ENCODE peak calls at places on chromosomes 11 and 22, in eight cellular contexts. O, U, K, W, R, Q, A and B are unnamed samples.

GRCh38 chr11:59981106-59981770 is 17.4 kb downstream of the OOSP4A start:
- DNase-seq in U (no peak), R (no peak), Q (no peak), A (no peak), W (no peak), K (no peak), O (no peak), B (no peak)

GRCh38 chr11:13344818-13345217 is 67.2 kb downstream of the BMAL1 start:
- DNase-seq in A (no peak), W (no peak), U (no peak), K (no peak), Q (no peak), R (no peak), O (no peak), B (no peak)

GRCh38 chr11:82653752-82654151 is 79.9 kb downstream of the FAM181B start:
- DNase-seq in K (no peak), A (no peak), O (no peak), R (no peak), U (no peak), W (no peak), Q (no peak), B (no peak)

GRCh38 chr22:45225732-45226560 is 14.7 kb downstream of the KIAA0930 start:
- DNase-seq in R (no peak), Q (peak; percentile 64), A (no peak), K (no peak), U (no peak), W (no peak), O (peak; percentile 79), B (peak; percentile 49)

GRCh38 chr11:90204832-90205646 is 17.8 kb downstream of the CHORDC1 start:
- DNase-seq in K (no peak), O (no peak), U (peak; percentile 62), R (peak; percentile 17), A (no peak), Q (no peak), W (peak; percentile 34), B (no peak)

GRCh38 chr11:105609341-105609781 is 512 bp upstream of the GRIA4 start:
- DNase-seq in W (peak; percentile 31), A (peak; percentile 43), U (peak; percentile 60), K (no peak), O (no peak), R (no peak), Q (no peak), B (peak; percentile 68)

GRCh38 chr11:73293356-73293936 is 14.6 kb upstream of the ARHGEF17 start:
- DNase-seq in W (no peak), O (no peak), A (no peak), R (no peak), K (no peak), U (no peak), Q (no peak), B (no peak)

GRCh38 chr11:29159552-29160465 is 857.0 kb downstream of the KCNA4 start:
- DNase-seq in U (peak; percentile 72), R (peak; percentile 6), Q (peak; percentile 52), A (peak; percentile 70), K (no peak), O (no peak), W (peak; percentile 24), B (peak; percentile 80)

GRCh38 chr11:107777094-107777493 is 65.2 kb upstream of the SLN start:
- DNase-seq in O (no peak), Q (no peak), U (no peak), R (no peak), W (peak; percentile 34), K (no peak), A (no peak), B (no peak)

GRCh38 chr11:78453140-78453935 is 35.7 kb upstream of the GAB2 start:
- DNase-seq in R (no peak), A (no peak), Q (no peak), K (no peak), U (no peak), W (peak; percentile 18), O (no peak), B (no peak)

GRCh38 chr11:118853693-118854092 is 30.0 kb upstream of the CXCR5 start:
- DNase-seq in R (no peak), U (no peak), K (no peak), Q (no peak), W (no peak), O (no peak), A (no peak), B (no peak)

GRCh38 chr22:19904881-19905618 is 36.5 kb upstream of the COMT start:
- DNase-seq in U (no peak), A (no peak), O (no peak), R (no peak), K (no peak), Q (no peak), W (no peak), B (no peak)

GRCh38 chr11:129226207-129226798 is 34.2 kb upstream of the ARHGAP32 start:
- DNase-seq in K (no peak), O (no peak), Q (no peak), W (no peak), U (no peak), A (no peak), R (no peak), B (no peak)

GRCh38 chr11:49995559-49995958 is 13.2 kb upstream of the OR4C12 start:
- DNase-seq in O (no peak), W (no peak), U (peak; percentile 72), R (peak; percentile 50), K (no peak), Q (peak; percentile 12), A (peak; percentile 13), B (no peak)

GRCh38 chr11:44744160-44744559 is 17.4 kb downstream of the TSPAN18 start:
- DNase-seq in R (no peak), K (no peak), W (no peak), Q (no peak), A (no peak), O (no peak), U (no peak), B (no peak)

GRCh38 chr22:40714514-40714966 is 35.3 kb downstream of the MCHR1 start:
- DNase-seq in U (peak; percentile 34), R (no peak), Q (no peak), W (no peak), K (no peak), A (no peak), O (no peak), B (peak; percentile 90)

GRCh38 chr11:10038916-10039315 is 255.1 kb downstream of the SBF2 start:
- DNase-seq in Q (no peak), A (no peak), R (no peak), U (no peak), K (no peak), W (no peak), O (no peak), B (no peak)

GRCh38 chr11:7905961-7906429 is 25.1 kb downstream of the OR10A6 start:
- DNase-seq in U (no peak), Q (no peak), A (no peak), R (no peak), K (no peak), W (no peak), O (peak; percentile 70), B (peak; percentile 93)

GRCh38 chr11:92843455-92843854 is 126.0 kb upstream of the MTNR1B start:
- DNase-seq in O (no peak), A (no peak), K (no peak), Q (no peak), R (no peak), W (no peak), U (no peak), B (no peak)

GRCh38 chr11:66510990-66511339 is 530 bp downstream of the BBS1 start:
- DNase-seq in O (no peak), A (no peak), U (no peak), R (no peak), K (no peak), Q (no peak), W (no peak), B (no peak)